ENCODE peak calls at places on chromosomes 7 and 10, in four cellular contexts. One of them, this sample, is unnamed.

GRCh38 chr10:132059760-132060508 is 5.8 kb upstream of the JAKMIP3 start:
- DNase-seq in HL-60: no peak
- DNase-seq in K562: no peak
- DNase-seq in GM12878: no peak
- DNase-seq in this sample: no peak

GRCh38 chr7:142854505-142855400 is at the start of gene EPHB6:
- DNase-seq in HL-60: peak; percentile 29
- DNase-seq in K562: peak; percentile 98
- DNase-seq in GM12878: no peak
- DNase-seq in this sample: no peak

GRCh38 chr7:47817922-47818321 is 130.3 kb downstream of the PKD1L1 start:
- DNase-seq in HL-60: no peak
- DNase-seq in K562: no peak
- DNase-seq in GM12878: no peak
- DNase-seq in this sample: no peak

GRCh38 chr10:126252884-126253612 is 135.2 kb downstream of the ADAM12 start:
- DNase-seq in HL-60: no peak
- DNase-seq in K562: no peak
- DNase-seq in GM12878: no peak
- DNase-seq in this sample: no peak

GRCh38 chr7:116706668-116707126 is 34.7 kb downstream of the MET start:
- DNase-seq in HL-60: no peak
- DNase-seq in K562: no peak
- DNase-seq in GM12878: no peak
- DNase-seq in this sample: no peak

GRCh38 chr10:131784363-131785120 is 116.3 kb upstream of the PPP2R2D start:
- DNase-seq in HL-60: no peak
- DNase-seq in K562: no peak
- DNase-seq in GM12878: no peak
- DNase-seq in this sample: no peak

GRCh38 chr7:155230169-155230593 is 67.5 kb upstream of the INSIG1 start:
- DNase-seq in HL-60: no peak
- DNase-seq in K562: no peak
- DNase-seq in GM12878: no peak
- DNase-seq in this sample: no peak

GRCh38 chr10:55641601-55642000 is 719.5 kb downstream of the ZWINT start:
- DNase-seq in HL-60: no peak
- DNase-seq in K562: no peak
- DNase-seq in GM12878: no peak
- DNase-seq in this sample: no peak

GRCh38 chr7:132817844-132818427 is 241.7 kb upstream of the PLXNA4 start:
- DNase-seq in HL-60: no peak
- DNase-seq in K562: no peak
- DNase-seq in GM12878: no peak
- DNase-seq in this sample: no peak

GRCh38 chr10:3945026-3945425 is 160.0 kb upstream of the KLF6 start:
- DNase-seq in HL-60: no peak
- DNase-seq in K562: no peak
- DNase-seq in GM12878: no peak
- DNase-seq in this sample: no peak

GRCh38 chr10:32049113-32049512 is 7.1 kb downstream of the KIF5B start:
- DNase-seq in HL-60: no peak
- DNase-seq in K562: no peak
- DNase-seq in GM12878: no peak
- DNase-seq in this sample: no peak

GRCh38 chr7:110358028-110358427 is 732.9 kb upstream of the LRRN3 start:
- DNase-seq in HL-60: no peak
- DNase-seq in K562: no peak
- DNase-seq in GM12878: no peak
- DNase-seq in this sample: no peak

GRCh38 chr7:99473315-99473596 is 566 bp downstream of the ZNF789 start:
- DNase-seq in HL-60: no peak
- DNase-seq in K562: peak; percentile 20
- DNase-seq in GM12878: peak; percentile 33
- DNase-seq in this sample: peak; percentile 58

GRCh38 chr10:66678521-66678920 is 247.3 kb upstream of the LRRTM3 start:
- DNase-seq in HL-60: no peak
- DNase-seq in K562: no peak
- DNase-seq in GM12878: no peak
- DNase-seq in this sample: no peak

GRCh38 chr7:92873776-92874175 is 37.4 kb upstream of the CDK6 start:
- DNase-seq in HL-60: no peak
- DNase-seq in K562: no peak
- DNase-seq in GM12878: no peak
- DNase-seq in this sample: no peak

GRCh38 chr7:26549281-26549943 is 257.8 kb downstream of the SNX10 start:
- DNase-seq in HL-60: no peak
- DNase-seq in K562: no peak
- DNase-seq in GM12878: no peak
- DNase-seq in this sample: no peak

GRCh38 chr7:46996972-46997371 is 584.9 kb downstream of the TNS3 start:
- DNase-seq in HL-60: no peak
- DNase-seq in K562: no peak
- DNase-seq in GM12878: no peak
- DNase-seq in this sample: no peak

GRCh38 chr10:127949831-127950230 is 42.9 kb downstream of the PTPRE start:
- DNase-seq in HL-60: no peak
- DNase-seq in K562: no peak
- DNase-seq in GM12878: no peak
- DNase-seq in this sample: no peak

GRCh38 chr10:102401322-102401614 is 5.8 kb downstream of the NFKB2 start:
- DNase-seq in HL-60: no peak
- DNase-seq in K562: no peak
- DNase-seq in GM12878: no peak
- DNase-seq in this sample: no peak

GRCh38 chr7:29177963-29178612 is 16.5 kb upstream of the CHN2 start:
- DNase-seq in HL-60: peak; percentile 39
- DNase-seq in K562: no peak
- DNase-seq in GM12878: no peak
- DNase-seq in this sample: no peak

GRCh38 chr7:111198255-111198654 is 107.3 kb downstream of the LRRN3 start:
- DNase-seq in HL-60: no peak
- DNase-seq in K562: no peak
- DNase-seq in GM12878: no peak
- DNase-seq in this sample: no peak

GRCh38 chr7:120273476-120273975 is 551 bp downstream of the KCND2 start:
- DNase-seq in HL-60: no peak
- DNase-seq in K562: no peak
- DNase-seq in GM12878: peak; percentile 15
- DNase-seq in this sample: peak; percentile 52
- TF ChIP-seq SPI1 in HL-60: no peak
- TF ChIP-seq SPI1 in K562: no peak
- TF ChIP-seq SPI1 in GM12878: no peak
- TF ChIP-seq SPI1 in this sample: no peak

DNA sequence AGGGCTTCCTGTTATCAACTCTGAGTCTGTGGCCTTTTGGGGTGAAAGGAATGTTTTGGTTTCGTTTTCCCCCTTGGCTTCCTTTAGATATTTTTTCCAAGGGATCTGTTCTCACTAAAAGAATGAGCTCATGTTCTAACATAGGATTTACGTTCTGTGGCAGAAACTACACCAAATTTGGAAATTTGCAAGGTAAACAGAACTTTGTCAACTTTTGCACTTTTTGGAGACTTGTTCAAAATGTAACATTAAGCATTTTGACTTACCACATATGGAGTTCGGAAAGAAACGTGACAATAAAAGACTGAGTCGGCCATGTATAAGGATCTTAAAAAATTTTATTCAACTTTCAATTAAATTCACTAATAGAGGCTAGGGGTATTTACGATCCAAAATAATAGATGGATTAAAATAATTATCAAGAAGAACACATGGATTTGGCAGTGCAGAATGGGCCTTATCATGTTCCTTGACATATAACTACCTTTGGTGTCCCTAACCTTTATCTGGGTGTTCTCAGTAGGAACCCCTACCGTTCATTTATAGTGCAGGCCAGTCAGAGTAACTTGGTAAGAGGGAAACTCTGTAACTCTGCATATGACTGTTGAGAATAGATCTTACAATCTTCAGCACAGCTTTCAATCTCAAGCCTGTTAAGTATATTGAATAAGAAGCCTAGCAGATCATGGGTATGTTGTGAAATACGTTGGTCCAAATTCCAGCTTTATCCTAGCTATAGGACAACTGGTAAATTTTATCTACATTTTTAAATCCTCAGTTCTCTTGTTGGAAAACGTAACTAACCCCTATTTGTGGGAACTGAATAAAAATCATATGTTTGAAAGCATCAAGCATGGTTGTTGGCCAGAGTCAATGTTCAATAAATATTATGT is 11.8 kb downstream of the CPED1 start:
- DNase-seq in HL-60: no peak
- DNase-seq in K562: peak; percentile 58
- DNase-seq in GM12878: no peak
- DNase-seq in this sample: no peak
- TF ChIP-seq SPI1 in HL-60: no peak
- TF ChIP-seq SPI1 in K562: no peak
- TF ChIP-seq SPI1 in GM12878: no peak
- TF ChIP-seq SPI1 in this sample: no peak

GRCh38 chr7:150340024-150340749 is 1.2 kb downstream of the RARRES2 start:
- DNase-seq in HL-60: no peak
- DNase-seq in K562: peak; percentile 61
- DNase-seq in GM12878: no peak
- DNase-seq in this sample: no peak
- TF ChIP-seq SPI1 in HL-60: no peak
- TF ChIP-seq SPI1 in K562: no peak
- TF ChIP-seq SPI1 in GM12878: no peak
- TF ChIP-seq SPI1 in this sample: no peak

GRCh38 chr7:129405527-129405926 is 28.7 kb upstream of the STRIP2 start:
- DNase-seq in HL-60: no peak
- DNase-seq in K562: no peak
- DNase-seq in GM12878: peak; percentile 8
- DNase-seq in this sample: no peak

GRCh38 chr7:129401968-129402860 is 32.0 kb upstream of the STRIP2 start:
- DNase-seq in HL-60: no peak
- DNase-seq in K562: no peak
- DNase-seq in GM12878: peak; percentile 43
- DNase-seq in this sample: no peak

DNA sequence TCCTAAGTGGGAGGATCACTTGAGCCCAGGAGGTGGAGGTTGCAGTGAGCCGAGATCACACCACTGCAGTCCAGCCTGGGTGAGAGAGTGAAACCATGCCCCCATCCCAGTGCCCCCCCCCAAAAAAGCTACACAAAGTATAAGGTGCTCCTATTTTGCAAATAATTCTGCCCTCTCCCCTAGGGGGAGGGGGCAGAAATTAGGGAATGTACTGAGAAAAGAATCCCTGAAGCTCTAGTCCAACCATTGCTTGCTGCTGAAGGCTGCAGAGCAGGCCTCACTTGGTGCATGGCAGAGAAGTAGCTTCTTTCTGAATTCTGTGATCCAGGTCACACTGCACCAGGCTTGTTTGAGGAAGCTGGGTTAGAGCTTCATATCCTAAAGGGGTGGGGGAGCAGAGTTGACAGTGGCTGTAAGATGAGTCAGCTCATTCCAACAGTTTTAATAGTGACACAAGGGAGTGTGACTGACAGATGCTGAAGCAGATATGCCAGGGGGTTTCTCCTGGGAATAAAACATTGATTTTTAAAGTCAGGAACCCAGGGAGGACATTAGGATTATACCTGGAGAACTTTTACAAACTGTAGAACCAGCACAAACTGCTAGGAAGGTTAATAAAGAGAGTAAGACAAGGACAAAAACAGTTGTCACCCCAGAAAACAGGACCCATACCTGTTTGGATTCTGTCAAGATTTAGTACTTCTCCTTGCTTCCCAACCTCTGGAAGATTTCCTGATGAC is 32.8 kb upstream of the STRIP2 start:
- DNase-seq in HL-60: peak; percentile 46
- DNase-seq in K562: peak; percentile 81
- DNase-seq in GM12878: no peak
- DNase-seq in this sample: no peak
- TF ChIP-seq SPI1 in HL-60: peak; percentile 37
- TF ChIP-seq SPI1 in K562: peak; percentile 75
- TF ChIP-seq SPI1 in GM12878: no peak
- TF ChIP-seq SPI1 in this sample: no peak

DNA sequence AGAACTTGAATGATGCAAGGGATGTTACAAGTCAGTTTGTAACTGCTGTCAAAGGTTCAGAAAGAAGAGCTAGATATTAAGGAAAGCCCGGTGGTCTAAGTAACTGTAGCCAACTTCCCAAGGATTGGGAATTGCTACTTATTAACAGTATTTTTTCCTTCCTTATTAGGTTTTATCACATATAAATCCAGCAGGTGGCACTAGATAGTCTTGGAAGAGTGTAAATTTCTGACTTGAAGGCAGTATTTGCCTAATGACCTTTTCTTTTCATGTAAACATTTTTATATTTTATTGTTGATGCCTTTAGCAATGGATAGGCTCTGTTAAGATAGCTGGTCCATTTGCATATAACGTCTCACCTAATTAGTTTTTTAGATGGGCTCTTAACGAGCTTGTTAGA is 51.2 kb downstream of the ANLN start:
- DNase-seq in HL-60: no peak
- DNase-seq in K562: no peak
- DNase-seq in GM12878: no peak
- DNase-seq in this sample: no peak
- TF ChIP-seq SPI1 in HL-60: no peak
- TF ChIP-seq SPI1 in K562: no peak
- TF ChIP-seq SPI1 in GM12878: no peak
- TF ChIP-seq SPI1 in this sample: no peak

GRCh38 chr10:72027498-72027897 is 60.9 kb downstream of the SPOCK2 start:
- DNase-seq in HL-60: no peak
- DNase-seq in K562: no peak
- DNase-seq in GM12878: no peak
- DNase-seq in this sample: no peak
- TF ChIP-seq SPI1 in HL-60: no peak
- TF ChIP-seq SPI1 in K562: no peak
- TF ChIP-seq SPI1 in GM12878: no peak
- TF ChIP-seq SPI1 in this sample: no peak

DNA sequence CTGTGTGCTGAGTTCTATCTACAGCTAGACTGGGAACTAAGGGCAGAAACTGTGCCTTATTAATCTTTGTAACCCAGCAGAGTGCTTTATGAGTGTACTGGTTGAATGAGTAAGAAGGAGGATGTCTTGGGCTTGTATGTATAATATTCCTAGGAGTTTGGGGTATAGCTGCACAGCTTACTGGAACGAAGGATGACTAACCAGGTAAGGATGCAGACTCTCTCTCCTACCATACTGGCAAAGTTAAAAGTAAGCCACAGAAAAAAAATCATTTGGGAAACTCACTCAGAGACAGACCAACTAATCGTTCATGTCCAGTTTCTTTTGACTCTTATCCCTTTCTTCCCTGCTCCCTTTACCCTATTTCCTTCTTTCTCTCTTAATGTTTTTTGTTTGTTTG is 1.4 kb upstream of the DHTKD1 start:
- DNase-seq in HL-60: no peak
- DNase-seq in K562: no peak
- DNase-seq in GM12878: no peak
- DNase-seq in this sample: no peak
- TF ChIP-seq SPI1 in HL-60: no peak
- TF ChIP-seq SPI1 in K562: no peak
- TF ChIP-seq SPI1 in GM12878: no peak
- TF ChIP-seq SPI1 in this sample: no peak

GRCh38 chr10:97498841-97499560 is at the start of gene UBTD1:
- DNase-seq in HL-60: no peak
- DNase-seq in K562: peak; percentile 28
- DNase-seq in GM12878: no peak
- DNase-seq in this sample: no peak
- TF ChIP-seq SPI1 in HL-60: peak; percentile 20
- TF ChIP-seq SPI1 in K562: no peak
- TF ChIP-seq SPI1 in GM12878: no peak
- TF ChIP-seq SPI1 in this sample: no peak